ENCODE peak calls at places on chromosome 1, in six cellular contexts. P is H9, X is neuronal stem cell, G is IMR-90, N is trophoblast cell, Y is H1. S is an unnamed sample.

GRCh38 chr1:184296466-184297243 is 90.2 kb upstream of the C1orf21 start:
- DNase-seq in P (no peak), X (no peak), G (peak), N (no peak), Y (no peak), S (peak)

GRCh38 chr1:222224576-222224975 is 323.3 kb downstream of the HHIPL2 start:
- DNase-seq in P (no peak), X (no peak), G (peak), N (no peak), Y (no peak), S (peak)

GRCh38 chr1:158803681-158804080 is 22.7 kb upstream of the OR6N2 start:
- DNase-seq in P (no peak), X (no peak), G (no peak), N (no peak), Y (no peak), S (no peak)

GRCh38 chr1:154726443-154726842 is 118.5 kb upstream of the ADAR start:
- DNase-seq in P (no peak), X (no peak), G (no peak), N (peak), Y (no peak), S (no peak)

GRCh38 chr1:247147781-247148180 is 24.0 kb downstream of the ZNF124 start:
- DNase-seq in P (no peak), X (no peak), G (no peak), N (no peak), Y (no peak), S (no peak)

GRCh38 chr1:39576016-39576657 is 453 bp downstream of the PABPC4 start:
- DNase-seq in P (no peak), X (peak), G (no peak), N (peak), Y (no peak), S (peak)

GRCh38 chr1:83086346-83086745 is 912.6 kb downstream of the TTLL7 start:
- DNase-seq in P (no peak), X (no peak), G (no peak), N (peak), Y (no peak), S (peak)

GRCh38 chr1:62012095-62012494 is 182.6 kb upstream of the L1TD1 start:
- DNase-seq in P (no peak), X (no peak), G (no peak), N (no peak), Y (no peak), S (no peak)

GRCh38 chr1:184935919-184936798 is 38.1 kb downstream of the NIBAN1 start:
- DNase-seq in P (no peak), X (no peak), G (no peak), N (no peak), Y (no peak), S (no peak)

GRCh38 chr1:217889401-217889800 is 258.3 kb downstream of the SPATA17 start:
- DNase-seq in P (peak), X (peak), G (peak), N (peak), Y (peak), S (peak)

GRCh38 chr1:22350171-22350961 is 101.3 kb upstream of the ZBTB40 start:
- DNase-seq in P (peak), X (no peak), G (no peak), N (no peak), Y (peak), S (no peak)

GRCh38 chr1:228304766-228305395 is 97.0 kb downstream of the OBSCN start:
- DNase-seq in P (peak), X (no peak), G (no peak), N (no peak), Y (no peak), S (no peak)

GRCh38 chr1:90579212-90579802 is 137.8 kb downstream of the BARHL2 start:
- DNase-seq in P (no peak), X (peak), G (peak), N (peak), Y (no peak), S (peak)

GRCh38 chr1:226987179-226987536 is 47.1 kb downstream of the COQ8A start:
- DNase-seq in P (no peak), X (no peak), G (no peak), N (no peak), Y (no peak), S (no peak)

GRCh38 chr1:57591854-57592253 is 168.0 kb upstream of the DAB1 start:
- DNase-seq in P (no peak), X (no peak), G (no peak), N (peak), Y (no peak), S (no peak)

GRCh38 chr1:40257313-40257687 is 736 bp upstream of the ZMPSTE24 start:
- DNase-seq in P (peak), X (no peak), G (no peak), N (peak), Y (no peak), S (no peak)

GRCh38 chr1:173414136-173414535 is 63.0 kb upstream of the PRDX6 start:
- DNase-seq in P (no peak), X (no peak), G (no peak), N (no peak), Y (no peak), S (no peak)

GRCh38 chr1:26031196-26031902 is 9.8 kb downstream of the EXTL1 start:
- DNase-seq in P (no peak), X (no peak), G (peak), N (no peak), Y (no peak), S (peak)

GRCh38 chr1:33228935-33229487 is 27.3 kb upstream of the ZNF362 start:
- DNase-seq in P (no peak), X (no peak), G (peak), N (peak), Y (no peak), S (peak)

GRCh38 chr1:2984399-2985061 is 36.7 kb upstream of the ACTRT2 start:
- DNase-seq in P (no peak), X (no peak), G (no peak), N (no peak), Y (no peak), S (no peak)

GRCh38 chr1:19450811-19451564 is 34.4 kb downstream of the CAPZB start:
- DNase-seq in P (no peak), X (no peak), G (peak), N (peak), Y (no peak), S (peak)

GRCh38 chr1:47568763-47569162 is 130.9 kb downstream of the FOXD2 start:
- DNase-seq in P (no peak), X (no peak), G (no peak), N (no peak), Y (no peak), S (no peak)

GRCh38 chr1:158564608-158565007 is 5.8 kb downstream of the OR6P1 start:
- DNase-seq in P (no peak), X (no peak), G (no peak), N (no peak), Y (no peak), S (no peak)

GRCh38 chr1:149995927-149996326 is 14.6 kb downstream of the OTUD7B start:
- DNase-seq in P (no peak), X (no peak), G (peak), N (peak), Y (no peak), S (no peak)

GRCh38 chr1:218027152-218027551 is 257.9 kb upstream of the RRP15 start:
- DNase-seq in P (no peak), X (no peak), G (no peak), N (peak), Y (no peak), S (no peak)

GRCh38 chr1:109917429-109918076 is 6.9 kb downstream of the CSF1 start:
- DNase-seq in P (no peak), X (no peak), G (peak), N (no peak), Y (no peak), S (peak)

GRCh38 chr1:79373481-79374132 is 367.1 kb upstream of the ADGRL4 start:
- DNase-seq in P (no peak), X (no peak), G (no peak), N (no peak), Y (no peak), S (no peak)

GRCh38 chr1:224615861-224616760 is at the start of gene CNIH3:
- DNase-seq in P (peak), X (peak), G (peak), N (peak), Y (peak), S (peak)

GRCh38 chr1:243487036-243487648 is 231.3 kb downstream of the SDCCAG8 start:
- DNase-seq in P (no peak), X (no peak), G (no peak), N (no peak), Y (no peak), S (no peak)

GRCh38 chr1:162177126-162177525 is 107.6 kb downstream of the NOS1AP start:
- DNase-seq in P (no peak), X (no peak), G (no peak), N (no peak), Y (no peak), S (peak)

GRCh38 chr1:245493029-245493428 is 338.2 kb downstream of the KIF26B start:
- DNase-seq in P (no peak), X (no peak), G (no peak), N (peak), Y (no peak), S (no peak)

GRCh38 chr1:113942527-113942926 is 13.4 kb downstream of the HIPK1 start:
- DNase-seq in P (no peak), X (no peak), G (no peak), N (no peak), Y (no peak), S (no peak)

GRCh38 chr1:47441450-47442106 is 3.7 kb downstream of the FOXD2 start:
- DNase-seq in P (no peak), X (no peak), G (no peak), N (no peak), Y (no peak), S (no peak)

GRCh38 chr1:214808845-214809460 is 206.0 kb downstream of the CENPF start:
- DNase-seq in P (no peak), X (peak), G (peak), N (peak), Y (no peak), S (peak)

GRCh38 chr1:109208847-109209463 is 4.8 kb upstream of the SARS1 start:
- DNase-seq in P (no peak), X (no peak), G (peak), N (peak), Y (no peak), S (no peak)

GRCh38 chr1:8392522-8392921 is 74.6 kb downstream of the SLC45A1 start:
- DNase-seq in P (no peak), X (no peak), G (no peak), N (no peak), Y (no peak), S (peak)
- H4K91ac ChIP-seq in P (no peak), X (no peak), G (peak), N (no peak), Y (no peak), S (no peak)

GRCh38 chr1:220992705-220993052 is 113.4 kb downstream of the HLX start:
- DNase-seq in P (no peak), X (no peak), G (no peak), N (no peak), Y (no peak), S (no peak)
- H3K4me2 ChIP-seq in P (no peak), X (no peak), G (peak), N (no peak), Y (no peak), S (no peak)

DNA sequence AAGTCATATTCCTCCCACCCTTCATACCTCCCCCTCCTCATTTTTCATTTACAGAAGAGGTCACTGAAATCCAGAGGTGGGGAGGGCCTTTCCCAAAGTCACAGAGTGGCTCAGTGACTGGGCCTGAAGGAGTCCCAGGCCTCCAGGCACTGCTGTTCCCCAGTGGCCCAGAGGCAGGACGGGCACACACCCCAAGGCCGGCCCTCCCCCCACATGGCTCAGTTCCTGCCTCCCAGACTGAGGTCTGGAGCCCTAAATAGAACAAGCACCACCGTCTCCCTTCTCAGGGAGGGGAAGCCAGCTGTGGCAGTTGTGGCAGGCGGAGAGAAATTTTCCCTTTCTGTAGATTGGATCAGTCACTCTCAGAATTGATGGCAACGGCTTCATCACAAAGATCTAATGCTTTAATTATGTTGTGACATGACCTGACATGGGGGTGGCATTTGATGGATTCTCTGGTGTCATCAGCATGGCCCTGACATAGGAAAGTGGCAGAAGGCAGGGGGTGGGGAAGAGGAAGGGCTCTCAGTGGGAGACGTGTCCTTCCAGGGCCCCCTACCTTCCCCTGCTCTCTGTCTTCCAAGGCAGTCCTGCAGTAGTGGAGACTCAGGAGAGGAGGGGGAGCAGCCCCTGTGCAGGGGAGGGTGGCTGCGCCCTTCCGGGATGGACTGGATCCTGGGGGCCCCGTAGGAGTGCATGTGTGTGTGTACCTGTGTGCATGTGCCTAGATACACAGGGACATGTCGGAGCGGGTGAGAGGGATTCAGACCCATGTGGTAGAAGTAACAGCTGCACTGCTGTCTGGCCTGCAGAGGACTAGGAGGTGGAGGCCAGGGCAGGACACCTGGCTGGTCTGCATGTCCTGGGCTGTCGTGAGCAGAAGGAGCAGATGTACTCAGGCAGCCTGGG is 41.2 kb upstream of the FOXO6 start:
- DNase-seq in P (no peak), X (no peak), G (no peak), N (no peak), Y (peak), S (no peak)
- H4K91ac ChIP-seq in P (no peak), X (no peak), G (no peak), N (peak), Y (no peak), S (no peak)

GRCh38 chr1:225962440-225962975 is 21.5 kb upstream of the LEFTY2 start:
- DNase-seq in P (peak), X (no peak), G (no peak), N (peak), Y (peak), S (no peak)
- H3K4me2 ChIP-seq in P (no peak), X (no peak), G (no peak), N (no peak), Y (peak), S (no peak)

DNA sequence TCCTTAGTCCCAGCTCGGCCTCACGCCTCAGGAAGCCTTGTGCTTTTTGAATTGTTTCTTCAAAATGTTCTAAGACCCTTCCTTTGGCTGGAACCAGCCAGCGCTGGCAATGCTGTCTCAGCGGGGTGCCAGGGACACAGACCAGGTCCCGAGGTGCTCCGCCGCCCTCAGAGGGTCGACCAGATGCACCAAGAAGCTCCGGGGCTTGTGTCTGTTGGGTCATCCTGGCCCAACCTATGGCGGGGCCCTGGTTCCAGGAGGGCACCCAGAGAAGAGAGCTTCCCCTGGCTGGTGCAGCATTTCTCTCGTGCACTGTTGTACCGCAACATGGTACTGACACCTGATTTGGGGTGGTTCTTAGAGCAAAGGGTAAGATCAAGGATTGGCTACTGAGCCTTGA is 40.1 kb upstream of the BECN2 start:
- DNase-seq in P (no peak), X (no peak), G (no peak), N (no peak), Y (peak), S (no peak)
- H4K91ac ChIP-seq in P (no peak), X (no peak), G (no peak), N (no peak), Y (no peak), S (no peak)

GRCh38 chr1:6466023-6466422 is at the start of gene TNFRSF25:
- DNase-seq in P (peak), X (no peak), G (no peak), N (no peak), Y (peak), S (no peak)
- H3K4me2 ChIP-seq in P (no peak), X (peak), G (no peak), N (no peak), Y (peak), S (no peak)

DNA sequence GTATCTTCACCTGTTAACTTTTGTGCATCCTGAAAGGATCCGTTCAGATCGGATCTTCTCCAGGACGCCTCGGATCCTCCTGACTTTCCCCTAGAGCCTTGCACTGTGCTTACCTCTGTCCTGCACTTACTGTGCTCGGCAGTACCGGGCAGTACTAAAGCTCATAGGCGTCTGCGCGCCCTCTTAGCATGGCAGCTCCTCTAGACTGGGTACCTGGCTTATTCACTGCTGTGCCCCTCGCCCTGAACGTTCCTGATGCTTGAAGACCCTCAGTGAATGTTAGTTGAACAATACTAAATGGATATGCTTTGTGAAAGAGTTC is 968 bp downstream of the SCP2 start:
- DNase-seq in P (no peak), X (no peak), G (no peak), N (no peak), Y (no peak), S (no peak)
- H4K91ac ChIP-seq in P (no peak), X (no peak), G (no peak), N (no peak), Y (no peak), S (no peak)